ENCODE peak calls at places on chromosome 15, in ten cellular contexts. S is ureter; A is CD4-positive, alpha-beta T cell; F is stimulated activated CD4-positive, alpha-beta T cell treated with anti-CD3 and anti-CD28 coated beads, Interleukin-12 subunit alpha, Interleukin-12 subunit beta, amount 100 ng/mL, for 48 hours; Q is germinal center; Y is NCI-H774; I is fibroblast of lung; K is activated gamma-delta T cell treated with Interleukin-2 at 50 U/mL for 16 hours; H is activated T-cell treated with anti-CD3 and anti-CD28 coated beads for 1 hour; X is GM20000. Z is an unnamed sample.

GRCh38 chr15:77533530-77533929 is 99.2 kb downstream of the LINGO1 start:
- DNase-seq in Q (no peak), F (no peak), Y (no peak), K (no peak), I (no peak), A (no peak), H (no peak), X (no peak), S (no peak), Z (no peak)

GRCh38 chr15:47795864-47796263 is 78.6 kb downstream of the SEMA6D start:
- DNase-seq in H (no peak), S (no peak), I (no peak), X (no peak), A (no peak), K (no peak), F (no peak), Y (no peak), Q (no peak), Z (no peak)

GRCh38 chr15:95440712-95441111 is 889.8 kb upstream of the NR2F2 start:
- DNase-seq in A (no peak), Y (no peak), F (no peak), I (peak), X (no peak), Q (no peak), S (no peak), K (no peak), H (no peak), Z (no peak)

GRCh38 chr15:85766007-85766831 is 28.5 kb downstream of the KLHL25 start:
- DNase-seq in Q (no peak), S (no peak), I (no peak), K (no peak), Y (no peak), A (no peak), X (no peak), F (no peak), H (no peak), Z (no peak)

GRCh38 chr15:64398575-64398974 is 10.9 kb downstream of the TRIP4 start:
- DNase-seq in K (no peak), Q (no peak), H (no peak), Y (no peak), S (no peak), I (no peak), F (no peak), A (no peak), X (no peak), Z (no peak)

GRCh38 chr15:44713006-44713966 is 2.0 kb downstream of the B2M start:
- DNase-seq in H (no peak), Y (no peak), Q (no peak), S (no peak), X (no peak), A (no peak), F (no peak), K (no peak), I (peak), Z (peak)

GRCh38 chr15:36590838-36591237 is 11.4 kb downstream of the CDIN1 start:
- DNase-seq in X (no peak), S (no peak), I (peak), Q (no peak), Y (no peak), F (no peak), H (no peak), A (no peak), K (no peak), Z (no peak)

GRCh38 chr15:40357723-40358491 is at the start of gene DISP2:
- DNase-seq in Q (peak), H (peak), F (peak), X (peak), S (peak), K (peak), A (peak), Y (peak), I (peak), Z (peak)

GRCh38 chr15:26724381-26724780 is 48.5 kb downstream of the GABRB3 start:
- DNase-seq in H (no peak), I (no peak), S (no peak), Y (no peak), X (no peak), F (no peak), K (no peak), A (no peak), Q (no peak), Z (no peak)

GRCh38 chr15:38414351-38414750 is 39.6 kb upstream of the FAM98B start:
- DNase-seq in H (no peak), K (no peak), I (peak), X (peak), Y (no peak), S (no peak), F (no peak), Q (peak), A (no peak), Z (peak)

GRCh38 chr15:101505610-101506337 is 16.3 kb upstream of the PCSK6 start:
- DNase-seq in S (no peak), H (no peak), Y (no peak), K (no peak), Q (no peak), A (no peak), I (no peak), F (no peak), X (no peak), Z (no peak)

GRCh38 chr15:73631915-73632669 is 1.1 kb downstream of the NPTN start:
- DNase-seq in F (no peak), S (peak), X (no peak), Y (no peak), K (no peak), A (no peak), I (peak), Q (peak), H (no peak), Z (no peak)

GRCh38 chr15:62337934-62338333 is 172.8 kb upstream of the C2CD4B start:
- DNase-seq in Q (no peak), H (no peak), Y (no peak), F (no peak), A (no peak), S (no peak), I (no peak), K (no peak), X (no peak), Z (no peak)

GRCh38 chr15:74200394-74200793 is 2.2 kb downstream of the STRA6 start:
- DNase-seq in H (no peak), Q (no peak), Y (no peak), K (no peak), F (no peak), I (peak), S (peak), A (no peak), X (no peak), Z (no peak)

GRCh38 chr15:62052714-62053113 is 7.5 kb downstream of the VPS13C start:
- DNase-seq in H (no peak), F (no peak), X (no peak), S (no peak), A (no peak), I (no peak), Y (no peak), K (no peak), Q (no peak), Z (no peak)

GRCh38 chr15:76187151-76187550 is 124.1 kb downstream of the ETFA start:
- DNase-seq in I (no peak), F (no peak), S (no peak), X (no peak), Q (no peak), K (no peak), Y (no peak), H (no peak), A (no peak), Z (no peak)

GRCh38 chr15:36877796-36878744 is 222.3 kb downstream of the MEIS2 start:
- DNase-seq in Q (no peak), A (no peak), K (no peak), H (no peak), X (no peak), S (no peak), F (no peak), I (no peak), Y (no peak), Z (no peak)

GRCh38 chr15:70504305-70504951 is 258.9 kb downstream of the UACA start:
- DNase-seq in Q (peak), A (no peak), F (no peak), K (no peak), Y (no peak), H (no peak), X (peak), I (peak), S (no peak), Z (peak)

GRCh38 chr15:56460046-56460445 is 4.9 kb downstream of the MNS1 start:
- DNase-seq in S (no peak), H (no peak), F (no peak), Y (no peak), X (no peak), Q (no peak), K (no peak), I (no peak), A (no peak), Z (no peak)

GRCh38 chr15:64776402-64776786 is 1.0 kb upstream of the RBPMS2 start:
- DNase-seq in K (no peak), A (no peak), X (no peak), S (no peak), F (no peak), I (no peak), Y (no peak), Q (no peak), H (no peak), Z (no peak)

GRCh38 chr15:96515391-96515790 is 184.9 kb downstream of the NR2F2 start:
- DNase-seq in H (no peak), Q (no peak), K (no peak), F (no peak), Y (no peak), X (no peak), S (no peak), A (no peak), I (no peak), Z (no peak)

GRCh38 chr15:48370460-48370859 is 39.2 kb downstream of the DUT start:
- DNase-seq in F (no peak), A (no peak), I (peak), X (no peak), K (no peak), Y (no peak), Q (no peak), H (no peak), S (no peak), Z (no peak)

GRCh38 chr15:66040211-66040892 is 171.1 kb downstream of the RAB11A start:
- DNase-seq in X (no peak), Y (no peak), A (no peak), I (no peak), S (no peak), K (no peak), Q (no peak), H (no peak), F (no peak), Z (no peak)

GRCh38 chr15:40255033-40255432 is 16.2 kb downstream of the PAK6 start:
- DNase-seq in Y (no peak), Q (no peak), I (no peak), F (no peak), S (no peak), K (no peak), A (no peak), H (no peak), X (no peak), Z (no peak)

GRCh38 chr15:38588672-38589071 is 24.1 kb upstream of the RASGRP1 start:
- DNase-seq in F (no peak), I (no peak), K (no peak), Q (no peak), S (no peak), Y (no peak), A (no peak), H (no peak), X (no peak), Z (no peak)

GRCh38 chr15:38878946-38879345 is 314.3 kb upstream of the RASGRP1 start:
- DNase-seq in Q (no peak), S (no peak), K (no peak), I (no peak), X (no peak), H (no peak), A (no peak), Y (no peak), F (no peak), Z (no peak)

GRCh38 chr15:58330836-58331561 is 100.8 kb upstream of the LIPC start:
- DNase-seq in F (no peak), X (no peak), Y (no peak), S (no peak), Q (no peak), K (no peak), H (no peak), A (no peak), I (peak), Z (no peak)

GRCh38 chr15:29278436-29279099 is 8.9 kb upstream of the NSMCE3 start:
- DNase-seq in A (no peak), H (no peak), K (no peak), I (peak), Q (no peak), Y (no peak), F (no peak), S (no peak), X (no peak), Z (no peak)

GRCh38 chr15:69462030-69462492 is 9.4 kb downstream of the RPLP1 start:
- DNase-seq in X (no peak), A (no peak), I (no peak), H (no peak), S (peak), K (no peak), Y (no peak), Q (no peak), F (no peak), Z (no peak)

GRCh38 chr15:29299784-29300183 is 30.2 kb upstream of the NSMCE3 start:
- DNase-seq in X (no peak), Y (no peak), S (no peak), Q (no peak), H (no peak), I (no peak), K (no peak), A (no peak), F (no peak), Z (no peak)

GRCh38 chr15:65342493-65342892 is 35.3 kb downstream of the IGDCC3 start:
- DNase-seq in S (no peak), F (no peak), X (no peak), I (no peak), Q (no peak), Y (no peak), K (no peak), A (no peak), H (no peak), Z (no peak)

GRCh38 chr15:26892119-26892518 is 25.3 kb downstream of the GABRA5 start:
- DNase-seq in Y (no peak), K (no peak), A (no peak), I (no peak), S (no peak), H (no peak), Q (no peak), X (peak), F (no peak), Z (no peak)

GRCh38 chr15:81056276-81056675 is 55.6 kb downstream of the TLNRD1 start:
- DNase-seq in Q (no peak), F (no peak), H (no peak), K (no peak), X (no peak), I (no peak), Y (no peak), S (no peak), A (no peak), Z (no peak)

GRCh38 chr15:33330931-33331330 is 20.2 kb downstream of the RYR3 start:
- DNase-seq in H (no peak), Q (no peak), F (no peak), A (no peak), X (no peak), K (no peak), I (no peak), S (no peak), Y (no peak), Z (no peak)

GRCh38 chr15:27704939-27705514 is 394.1 kb downstream of the OCA2 start:
- DNase-seq in K (no peak), Q (no peak), F (no peak), H (no peak), Y (no peak), X (no peak), A (no peak), I (no peak), S (no peak), Z (no peak)